ENCODE peak calls at places on chromosome 4, in five cellular contexts. Y is spleen, T is heart left ventricle, V is testis, I is lung. G is an unnamed sample. For H3K4me1, the result is how much of the 10 kb centered on the place peaks cover.

GRCh38 chr4:176660561-176660960 is 132.2 kb downstream of the VEGFC start:
- DNase-seq in Y (no peak), T (no peak), V (peak), I (no peak), G (no peak)

GRCh38 chr4:64306255-64306565 is 103.0 kb downstream of the TECRL start:
- DNase-seq in Y (no peak), T (no peak), V (no peak), I (no peak), G (no peak)

GRCh38 chr4:154399259-154399974 is 92.2 kb downstream of the DCHS2 start:
- DNase-seq in Y (no peak), T (no peak), V (no peak), I (no peak), G (no peak)

GRCh38 chr4:135476272-135476671 is 1274.7 kb upstream of the PABPC4L start:
- DNase-seq in Y (no peak), T (no peak), V (no peak), I (no peak), G (no peak)

GRCh38 chr4:113781439-113782040 is 20.0 kb upstream of the CAMK2D start:
- DNase-seq in Y (no peak), T (no peak), V (no peak), I (no peak), G (peak)

GRCh38 chr4:114474401-114474800 is 124.2 kb upstream of the UGT8 start:
- DNase-seq in Y (no peak), T (no peak), V (no peak), I (no peak), G (no peak)

GRCh38 chr4:73309211-73309610 is 50.6 kb upstream of the ANKRD17 start:
- DNase-seq in Y (no peak), T (no peak), V (no peak), I (no peak), G (no peak)

GRCh38 chr4:1169691-1170096 is 2.7 kb downstream of the SPON2 start:
- DNase-seq in Y (peak), T (no peak), V (no peak), I (no peak), G (no peak)

GRCh38 chr4:7217453-7218310 is 25.3 kb downstream of the SORCS2 start:
- DNase-seq in Y (no peak), T (no peak), V (no peak), I (peak), G (no peak)

GRCh38 chr4:114673306-114673705 is 74.7 kb downstream of the UGT8 start:
- DNase-seq in Y (no peak), T (no peak), V (no peak), I (no peak), G (no peak)

GRCh38 chr4:76334885-76335284 is 28.4 kb downstream of the STBD1 start:
- DNase-seq in Y (no peak), T (no peak), V (no peak), I (no peak), G (no peak)

GRCh38 chr4:82823062-82823461 is 24.5 kb upstream of the SCD5 start:
- DNase-seq in Y (no peak), T (no peak), V (no peak), I (no peak), G (no peak)

DNA sequence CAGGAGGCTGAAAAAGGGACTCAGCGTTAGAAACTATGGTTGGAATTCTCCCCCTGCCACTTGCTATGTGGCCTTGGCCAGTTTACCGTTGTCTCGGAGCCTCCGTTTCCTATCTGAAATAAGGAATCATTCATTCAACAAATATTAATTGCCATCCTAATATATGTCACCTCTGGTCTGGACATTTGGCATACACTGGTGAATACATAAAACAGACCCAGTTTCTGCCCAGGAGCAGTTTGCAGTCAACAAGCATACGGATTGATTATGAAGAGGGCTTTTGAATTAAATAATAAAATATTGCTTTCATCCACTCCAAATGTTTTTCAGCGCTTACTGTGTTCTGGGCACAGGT is 7.6 kb upstream of the GSX2 start:
- DNase-seq in Y (no peak), T (no peak), V (no peak), I (no peak), G (no peak)
- H3K4me3 ChIP-seq in Y (peak), T (peak), V (peak), I (no peak), G (peak)

GRCh38 chr4:148015468-148015867 is 283.6 kb downstream of the ARHGAP10 start:
- DNase-seq in Y (no peak), T (no peak), V (no peak), I (no peak), G (no peak)
- H3K4me1 ChIP-seq in Y (under half), T (under half), V (under half), I (under half), G (under half)

GRCh38 chr4:13202731-13203519 is 281.2 kb downstream of the RAB28 start:
- DNase-seq in Y (no peak), T (no peak), V (no peak), I (no peak), G (no peak)
- H3K4me3 ChIP-seq in Y (no peak), T (no peak), V (no peak), I (no peak), G (no peak)

DNA sequence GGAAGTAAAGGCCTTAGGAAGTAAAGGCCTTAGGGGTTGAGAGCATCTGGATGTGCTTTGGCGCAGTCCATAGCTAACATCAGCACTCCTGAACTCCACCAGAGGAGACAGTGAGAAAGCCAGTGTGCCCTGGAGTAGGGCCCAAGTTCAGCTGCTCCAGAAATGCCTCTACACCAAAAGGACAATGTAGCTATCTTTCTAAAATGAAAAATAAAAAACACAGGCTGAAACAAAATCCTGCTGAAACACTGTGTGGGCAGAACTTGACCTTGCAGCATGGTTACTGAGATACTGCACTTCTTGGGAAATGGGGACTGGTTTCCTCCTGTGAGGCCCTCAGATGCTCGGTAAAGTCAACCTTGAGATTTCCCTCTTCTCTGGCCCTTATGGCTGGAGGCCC is 29.3 kb downstream of the SH3RF1 start:
- DNase-seq in Y (no peak), T (no peak), V (peak), I (no peak), G (no peak)
- H3K4me1 ChIP-seq in Y (under half), T (half or more), V (under half), I (under half), G (under half)

GRCh38 chr4:138090145-138090917 is 151.8 kb downstream of the SLC7A11 start:
- DNase-seq in Y (no peak), T (no peak), V (peak), I (peak), G (no peak)
- H3K4me3 ChIP-seq in Y (no peak), T (no peak), V (no peak), I (no peak), G (no peak)

GRCh38 chr4:108107729-108108382 is 60.9 kb downstream of the LEF1 start:
- DNase-seq in Y (no peak), T (no peak), V (no peak), I (no peak), G (peak)

GRCh38 chr4:108110450-108110849 is 58.3 kb downstream of the LEF1 start:
- DNase-seq in Y (no peak), T (no peak), V (no peak), I (no peak), G (no peak)

GRCh38 chr4:108109111-108109510 is 59.6 kb downstream of the LEF1 start:
- DNase-seq in Y (no peak), T (no peak), V (no peak), I (no peak), G (no peak)

GRCh38 chr4:108111781-108112180 is 57.0 kb downstream of the LEF1 start:
- DNase-seq in Y (no peak), T (no peak), V (no peak), I (no peak), G (no peak)

DNA sequence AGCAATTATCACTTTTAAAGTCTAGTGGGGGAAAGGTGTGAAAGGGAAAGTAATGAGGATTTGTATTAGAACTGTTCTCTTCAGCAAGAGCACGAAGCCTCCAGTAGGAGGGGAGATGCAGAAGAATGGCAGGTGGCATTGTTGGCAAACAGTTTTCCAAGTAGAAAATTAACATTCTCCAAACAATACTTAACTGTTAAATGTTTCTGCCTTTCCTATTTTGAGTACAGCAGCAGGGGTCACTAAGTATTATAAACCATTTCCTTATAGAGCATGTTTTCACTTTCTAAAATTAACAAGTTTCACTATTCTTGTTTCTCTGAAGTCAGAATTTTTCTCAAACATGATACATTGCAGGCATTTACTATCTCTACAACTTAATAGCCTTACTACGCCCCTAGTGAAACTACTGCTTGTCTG is 58.7 kb downstream of the LEF1 start:
- DNase-seq in Y (no peak), T (no peak), V (no peak), I (no peak), G (no peak)
- H3K4me1 ChIP-seq in Y (under half), T (under half), V (under half), I (under half), G (half or more)

GRCh38 chr4:182547435-182547834 is 304.2 kb downstream of the TENM3 start:
- DNase-seq in Y (no peak), T (no peak), V (no peak), I (no peak), G (no peak)
- H3K4me3 ChIP-seq in Y (no peak), T (no peak), V (no peak), I (no peak), G (no peak)

G was measured in CD4-positive, CD25-positive, alpha-beta regulatory T cell.